ENCODE peak calls at places on chromosomes 16 and 17, in ten cellular contexts. One of them, this sample, is unnamed.

GRCh38 chr16:64083428-64084129 is 1038.3 kb downstream of the CDH11 start:
- DNase-seq in ureter: no peak
- DNase-seq in GM18507: no peak
- DNase-seq in ACHN: no peak
- DNase-seq in NCI-H1105 treated with DMSO at 0.1 percent for 48 hours: no peak
- DNase-seq in iPS DF 6.9: no peak
- DNase-seq in GM10248: no peak
- DNase-seq in renal cortical epithelial cell: no peak
- DNase-seq in mucosa of gallbladder: no peak
- DNase-seq in cardiac fibroblast: no peak
- DNase-seq in this sample: no peak

GRCh38 chr17:61470530-61471136 is 18.4 kb downstream of the TBX4 start:
- DNase-seq in mucosa of gallbladder: no peak
- DNase-seq in GM10248: no peak
- DNase-seq in NCI-H1105 treated with DMSO at 0.1 percent for 48 hours: no peak
- DNase-seq in renal cortical epithelial cell: no peak
- DNase-seq in GM18507: no peak
- DNase-seq in ACHN: no peak
- DNase-seq in iPS DF 6.9: no peak
- DNase-seq in ureter: no peak
- DNase-seq in cardiac fibroblast: no peak
- DNase-seq in this sample: no peak

GRCh38 chr16:56258508-56259424 is 67.5 kb downstream of the GNAO1 start:
- DNase-seq in NCI-H1105 treated with DMSO at 0.1 percent for 48 hours: no peak
- DNase-seq in GM10248: no peak
- DNase-seq in ACHN: no peak
- DNase-seq in cardiac fibroblast: no peak
- DNase-seq in GM18507: no peak
- DNase-seq in renal cortical epithelial cell: no peak
- DNase-seq in iPS DF 6.9: no peak
- DNase-seq in ureter: no peak
- DNase-seq in mucosa of gallbladder: no peak
- DNase-seq in this sample: no peak

GRCh38 chr17:7842380-7842949 is 8.4 kb downstream of the KDM6B start:
- DNase-seq in GM18507: no peak
- DNase-seq in iPS DF 6.9: no peak
- DNase-seq in renal cortical epithelial cell: peak; percentile 88
- DNase-seq in NCI-H1105 treated with DMSO at 0.1 percent for 48 hours: peak; percentile 77
- DNase-seq in mucosa of gallbladder: peak; percentile 47
- DNase-seq in GM10248: peak; percentile 81
- DNase-seq in cardiac fibroblast: peak; percentile 97
- DNase-seq in ACHN: peak; percentile 89
- DNase-seq in ureter: no peak
- DNase-seq in this sample: no peak

GRCh38 chr16:13041180-13041579 is 139.8 kb downstream of the SHISA9 start:
- DNase-seq in cardiac fibroblast: no peak
- DNase-seq in iPS DF 6.9: no peak
- DNase-seq in ureter: no peak
- DNase-seq in mucosa of gallbladder: no peak
- DNase-seq in renal cortical epithelial cell: no peak
- DNase-seq in GM10248: no peak
- DNase-seq in NCI-H1105 treated with DMSO at 0.1 percent for 48 hours: no peak
- DNase-seq in GM18507: no peak
- DNase-seq in ACHN: no peak
- DNase-seq in this sample: no peak

GRCh38 chr16:80743772-80744171 is 60.6 kb downstream of the CDYL2 start:
- DNase-seq in GM10248: no peak
- DNase-seq in GM18507: no peak
- DNase-seq in ureter: no peak
- DNase-seq in mucosa of gallbladder: no peak
- DNase-seq in NCI-H1105 treated with DMSO at 0.1 percent for 48 hours: no peak
- DNase-seq in renal cortical epithelial cell: no peak
- DNase-seq in ACHN: no peak
- DNase-seq in iPS DF 6.9: no peak
- DNase-seq in cardiac fibroblast: no peak
- DNase-seq in this sample: no peak

GRCh38 chr16:66673691-66674090 is 22.9 kb downstream of the CMTM4 start:
- DNase-seq in renal cortical epithelial cell: no peak
- DNase-seq in ureter: no peak
- DNase-seq in NCI-H1105 treated with DMSO at 0.1 percent for 48 hours: no peak
- DNase-seq in iPS DF 6.9: no peak
- DNase-seq in cardiac fibroblast: no peak
- DNase-seq in mucosa of gallbladder: no peak
- DNase-seq in GM18507: no peak
- DNase-seq in ACHN: no peak
- DNase-seq in GM10248: no peak
- DNase-seq in this sample: no peak

GRCh38 chr17:77555741-77556291 is 402.7 kb upstream of the TNRC6C start:
- DNase-seq in NCI-H1105 treated with DMSO at 0.1 percent for 48 hours: peak; percentile 90
- DNase-seq in GM10248: no peak
- DNase-seq in mucosa of gallbladder: no peak
- DNase-seq in cardiac fibroblast: peak; percentile 9
- DNase-seq in ureter: peak; percentile 80
- DNase-seq in GM18507: no peak
- DNase-seq in renal cortical epithelial cell: peak; percentile 71
- DNase-seq in iPS DF 6.9: no peak
- DNase-seq in ACHN: no peak
- DNase-seq in this sample: no peak

GRCh38 chr16:69600202-69600601 is 34.4 kb downstream of the NFAT5 start:
- DNase-seq in mucosa of gallbladder: no peak
- DNase-seq in cardiac fibroblast: no peak
- DNase-seq in iPS DF 6.9: no peak
- DNase-seq in ACHN: no peak
- DNase-seq in NCI-H1105 treated with DMSO at 0.1 percent for 48 hours: no peak
- DNase-seq in renal cortical epithelial cell: no peak
- DNase-seq in GM10248: no peak
- DNase-seq in ureter: no peak
- DNase-seq in GM18507: no peak
- DNase-seq in this sample: no peak

GRCh38 chr17:75959839-75960511 is 19.0 kb downstream of the ACOX1 start:
- DNase-seq in cardiac fibroblast: no peak
- DNase-seq in ACHN: no peak
- DNase-seq in renal cortical epithelial cell: no peak
- DNase-seq in ureter: no peak
- DNase-seq in NCI-H1105 treated with DMSO at 0.1 percent for 48 hours: no peak
- DNase-seq in GM10248: no peak
- DNase-seq in GM18507: no peak
- DNase-seq in iPS DF 6.9: no peak
- DNase-seq in mucosa of gallbladder: no peak
- DNase-seq in this sample: no peak

GRCh38 chr17:1137465-1137894 is 42.3 kb downstream of the ABR start:
- DNase-seq in mucosa of gallbladder: no peak
- DNase-seq in iPS DF 6.9: no peak
- DNase-seq in ACHN: no peak
- DNase-seq in NCI-H1105 treated with DMSO at 0.1 percent for 48 hours: no peak
- DNase-seq in GM10248: no peak
- DNase-seq in GM18507: no peak
- DNase-seq in renal cortical epithelial cell: peak; percentile 33
- DNase-seq in ureter: no peak
- DNase-seq in cardiac fibroblast: peak; percentile 13
- DNase-seq in this sample: no peak

GRCh38 chr17:73566905-73567782 is 77.1 kb downstream of the SDK2 start:
- DNase-seq in GM10248: no peak
- DNase-seq in renal cortical epithelial cell: no peak
- DNase-seq in ureter: no peak
- DNase-seq in GM18507: no peak
- DNase-seq in NCI-H1105 treated with DMSO at 0.1 percent for 48 hours: no peak
- DNase-seq in iPS DF 6.9: peak; percentile 52
- DNase-seq in cardiac fibroblast: no peak
- DNase-seq in ACHN: no peak
- DNase-seq in mucosa of gallbladder: no peak
- DNase-seq in this sample: no peak

GRCh38 chr16:10308305-10309193 is 77.3 kb upstream of the ATF7IP2 start:
- DNase-seq in iPS DF 6.9: no peak
- DNase-seq in ACHN: no peak
- DNase-seq in renal cortical epithelial cell: no peak
- DNase-seq in mucosa of gallbladder: no peak
- DNase-seq in NCI-H1105 treated with DMSO at 0.1 percent for 48 hours: no peak
- DNase-seq in GM10248: peak; percentile 29
- DNase-seq in cardiac fibroblast: no peak
- DNase-seq in GM18507: no peak
- DNase-seq in ureter: peak; percentile 61
- DNase-seq in this sample: no peak

GRCh38 chr17:3738562-3739295 is 15.0 kb downstream of the HASPIN start:
- DNase-seq in renal cortical epithelial cell: peak; percentile 62
- DNase-seq in NCI-H1105 treated with DMSO at 0.1 percent for 48 hours: peak; percentile 34
- DNase-seq in cardiac fibroblast: no peak
- DNase-seq in GM10248: no peak
- DNase-seq in mucosa of gallbladder: peak; percentile 31
- DNase-seq in ACHN: peak; percentile 15
- DNase-seq in GM18507: no peak
- DNase-seq in iPS DF 6.9: no peak
- DNase-seq in ureter: peak; percentile 65
- DNase-seq in this sample: no peak

GRCh38 chr17:27540300-27541105 is 84.3 kb downstream of the KSR1 start:
- DNase-seq in renal cortical epithelial cell: peak; percentile 97
- DNase-seq in mucosa of gallbladder: peak; percentile 93
- DNase-seq in NCI-H1105 treated with DMSO at 0.1 percent for 48 hours: no peak
- DNase-seq in iPS DF 6.9: no peak
- DNase-seq in ACHN: no peak
- DNase-seq in GM10248: no peak
- DNase-seq in ureter: peak; percentile 90
- DNase-seq in cardiac fibroblast: peak; percentile 99
- DNase-seq in GM18507: no peak
- DNase-seq in this sample: no peak

GRCh38 chr16:57190136-57190535 is 4.0 kb downstream of the RSPRY1 start:
- DNase-seq in mucosa of gallbladder: no peak
- DNase-seq in GM18507: no peak
- DNase-seq in GM10248: no peak
- DNase-seq in ACHN: no peak
- DNase-seq in iPS DF 6.9: no peak
- DNase-seq in ureter: no peak
- DNase-seq in cardiac fibroblast: no peak
- DNase-seq in renal cortical epithelial cell: no peak
- DNase-seq in NCI-H1105 treated with DMSO at 0.1 percent for 48 hours: no peak
- DNase-seq in this sample: no peak

GRCh38 chr17:47013341-47013740 is 34.3 kb upstream of the RPRML start:
- DNase-seq in cardiac fibroblast: no peak
- DNase-seq in mucosa of gallbladder: no peak
- DNase-seq in iPS DF 6.9: no peak
- DNase-seq in GM18507: no peak
- DNase-seq in NCI-H1105 treated with DMSO at 0.1 percent for 48 hours: no peak
- DNase-seq in renal cortical epithelial cell: peak; percentile 8
- DNase-seq in GM10248: no peak
- DNase-seq in ACHN: no peak
- DNase-seq in ureter: no peak
- DNase-seq in this sample: no peak

GRCh38 chr16:86231321-86231995 is 278.9 kb upstream of the FOXF1 start:
- DNase-seq in renal cortical epithelial cell: no peak
- DNase-seq in iPS DF 6.9: no peak
- DNase-seq in ureter: peak; percentile 19
- DNase-seq in ACHN: no peak
- DNase-seq in cardiac fibroblast: no peak
- DNase-seq in GM18507: no peak
- DNase-seq in NCI-H1105 treated with DMSO at 0.1 percent for 48 hours: no peak
- DNase-seq in mucosa of gallbladder: no peak
- DNase-seq in GM10248: no peak
- DNase-seq in this sample: peak; percentile 73

GRCh38 chr17:19539841-19540311 is 6.2 kb downstream of the SLC47A1 start:
- DNase-seq in NCI-H1105 treated with DMSO at 0.1 percent for 48 hours: no peak
- DNase-seq in ACHN: no peak
- DNase-seq in ureter: no peak
- DNase-seq in cardiac fibroblast: no peak
- DNase-seq in renal cortical epithelial cell: peak; percentile 23
- DNase-seq in iPS DF 6.9: no peak
- DNase-seq in GM10248: no peak
- DNase-seq in GM18507: no peak
- DNase-seq in mucosa of gallbladder: no peak
- DNase-seq in this sample: no peak

GRCh38 chr17:76540381-76541300 is 797 bp downstream of the PRCD start:
- DNase-seq in renal cortical epithelial cell: peak; percentile 92
- DNase-seq in ACHN: peak; percentile 98
- DNase-seq in GM10248: peak; percentile 62
- DNase-seq in NCI-H1105 treated with DMSO at 0.1 percent for 48 hours: peak; percentile 77
- DNase-seq in mucosa of gallbladder: peak; percentile 94
- DNase-seq in iPS DF 6.9: peak; percentile 96
- DNase-seq in GM18507: no peak
- DNase-seq in ureter: peak; percentile 94
- DNase-seq in cardiac fibroblast: peak; percentile 96
- DNase-seq in this sample: peak; percentile 96